ENCODE peak calls at places on chromosomes 11 and 22, in five cellular contexts. M is adrenal gland; B is tibial artery; G is left ventricle myocardium inferior; U is CD4-positive, alpha-beta memory T cell. E is an unnamed sample.

GRCh38 chr11:84437129-84438123 is 1151.3 kb upstream of the CCDC90B start:
- DNase-seq in U (no peak), B (no peak), G (no peak), M (peak; percentile 19), E (no peak)

GRCh38 chr11:119683783-119684182 is 45.2 kb downstream of the NECTIN1 start:
- DNase-seq in U (no peak), B (no peak), M (no peak), G (no peak), E (no peak)

GRCh38 chr22:49825436-49825835 is 2.2 kb downstream of the BRD1 start:
- DNase-seq in G (no peak), B (no peak), U (no peak), M (no peak), E (no peak)

GRCh38 chr22:31603081-31603525 is 58.9 kb downstream of the PISD start:
- DNase-seq in M (no peak), B (no peak), U (no peak), G (no peak), E (no peak)

GRCh38 chr22:37187552-37187890 is 526 bp downstream of the C1QTNF6 start:
- DNase-seq in G (no peak), B (no peak), U (no peak), M (no peak), E (no peak)

GRCh38 chr22:17921871-17922821 is 102.2 kb downstream of the MICAL3 start:
- DNase-seq in B (no peak), U (no peak), M (no peak), G (peak; percentile 54), E (no peak)

GRCh38 chr11:20159680-20160381 is 444 bp downstream of the DBX1 start:
- DNase-seq in U (no peak), B (no peak), M (no peak), G (no peak), E (no peak)

GRCh38 chr22:38352436-38352835 is 35.2 kb upstream of the CSNK1E start:
- DNase-seq in B (no peak), M (no peak), U (no peak), G (no peak), E (no peak)

GRCh38 chr22:32558681-32559355 is 84.2 kb downstream of the FBXO7 start:
- DNase-seq in G (peak; percentile 59), M (peak; percentile 79), B (peak; percentile 90), U (no peak), E (no peak)

GRCh38 chr22:42536166-42536565 is 16.6 kb upstream of the RRP7A start:
- DNase-seq in G (no peak), U (no peak), B (no peak), M (no peak), E (no peak)

GRCh38 chr11:95229199-95230053 is 1.6 kb downstream of the SESN3 start:
- DNase-seq in B (no peak), M (no peak), G (no peak), U (peak; percentile 10), E (no peak)

GRCh38 chr22:20550057-20550817 is 42.8 kb downstream of the MED15 start:
- DNase-seq in B (no peak), M (peak; percentile 12), U (no peak), G (no peak), E (no peak)

GRCh38 chr11:46800177-46800576 is 45.9 kb downstream of the CKAP5 start:
- DNase-seq in U (no peak), M (no peak), B (no peak), G (no peak), E (no peak)

GRCh38 chr11:135033545-135033944 is 621.5 kb upstream of the B3GAT1 start:
- DNase-seq in G (no peak), M (no peak), U (no peak), B (no peak), E (no peak)

GRCh38 chr11:70733327-70734325 is 335.3 kb downstream of the CTTN start:
- DNase-seq in B (no peak), U (no peak), M (no peak), G (no peak), E (no peak)

GRCh38 chr22:30459206-30460052 is 12.4 kb downstream of the SEC14L3 start:
- DNase-seq in G (no peak), B (no peak), U (peak; percentile 22), M (no peak), E (no peak)

GRCh38 chr11:92804388-92804787 is 165.1 kb upstream of the MTNR1B start:
- DNase-seq in B (no peak), G (no peak), U (no peak), M (no peak), E (no peak)

GRCh38 chr22:40345801-40346177 is 511 bp upstream of the ADSL start:
- DNase-seq in M (peak; percentile 44), U (peak; percentile 58), B (no peak), G (no peak), E (no peak)

GRCh38 chr11:107182983-107183382 is 164.7 kb upstream of the GUCY1A2 start:
- DNase-seq in B (no peak), G (no peak), U (no peak), M (no peak), E (no peak)

GRCh38 chr11:65899356-65900124 is 648 bp downstream of the FOSL1 start:
- DNase-seq in M (peak; percentile 74), B (peak; percentile 63), U (peak; percentile 27), G (peak; percentile 61), E (peak; percentile 45)

GRCh38 chr22:39924286-39924685 is 23.4 kb downstream of the GRAP2 start:
- DNase-seq in U (no peak), G (no peak), M (no peak), B (no peak), E (no peak)

GRCh38 chr22:19959587-19960490 is 18.2 kb upstream of the TXNRD2 start:
- DNase-seq in M (no peak), B (no peak), U (no peak), G (peak; percentile 25), E (no peak)

GRCh38 chr11:11973866-11974265 is 34.6 kb downstream of the DKK3 start:
- DNase-seq in G (no peak), M (no peak), B (no peak), U (no peak), E (no peak)

DNA sequence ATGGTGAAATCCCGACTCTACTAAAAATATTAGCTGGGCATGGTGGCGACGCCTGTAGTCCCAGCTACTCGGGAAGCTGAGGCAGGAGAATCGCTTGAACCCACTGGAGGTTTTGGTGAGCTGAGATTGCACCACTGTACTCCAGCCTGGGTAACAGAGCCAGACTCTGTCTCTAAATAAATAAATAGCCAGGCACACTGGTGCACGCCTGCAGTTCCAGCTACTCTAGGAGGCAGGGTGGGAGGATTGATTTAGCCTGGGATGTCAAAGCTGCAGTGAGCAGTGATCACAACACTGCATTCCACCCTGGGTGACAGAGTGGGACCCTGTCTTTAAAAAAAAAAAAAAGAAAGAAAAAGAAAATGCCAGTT is 17.4 kb downstream of the SUSD2 start:
- DNase-seq in G (no peak), M (no peak), B (no peak), U (no peak), E (no peak)
- H3K27ac ChIP-seq in G (peak overlapping the region; percentile 31), M (no peak overlapping the region), B (peak overlapping the region; percentile 38), U (no peak overlapping the region), E (no peak overlapping the region)

GRCh38 chr11:57598831-57599155 is 1.3 kb downstream of the SERPING1 start:
- DNase-seq in G (no peak), U (no peak), B (no peak), M (no peak), E (no peak)
- H3K4me3 ChIP-seq in G (peak overlapping the region; percentile 70), U (no peak overlapping the region), B (peak overlapping the region; percentile 82), M (peak overlapping the region; percentile 64), E (no peak overlapping the region)

GRCh38 chr22:44246615-44247326 is 66.0 kb downstream of the SHISAL1 start:
- DNase-seq in G (no peak), U (no peak), B (no peak), M (no peak), E (no peak)
- H3K4me1 ChIP-seq in G (peaks cover 5% of the 10 kb centered on the region), U (no peaks in the 10 kb centered on the region), B (no peaks in the 10 kb centered on the region), M (no peaks in the 10 kb centered on the region), E (no peaks in the 10 kb centered on the region)

GRCh38 chr22:26651840-26652239 is 5.5 kb upstream of the MIAT start:
- DNase-seq in M (no peak), G (no peak), B (no peak), U (no peak), E (no peak)

GRCh38 chr22:26648761-26649363 is 8.5 kb upstream of the MIAT start:
- DNase-seq in U (no peak), B (no peak), M (no peak), G (no peak), E (no peak)

GRCh38 chr22:26646158-26646557 is 11.2 kb upstream of the MIAT start:
- DNase-seq in B (no peak), U (no peak), M (no peak), G (no peak), E (no peak)

GRCh38 chr22:26650722-26651421 is 6.5 kb upstream of the MIAT start:
- DNase-seq in G (no peak), U (no peak), B (no peak), M (no peak), E (no peak)

GRCh38 chr22:26648011-26648497 is 9.3 kb upstream of the MIAT start:
- DNase-seq in U (peak; percentile 37), G (no peak), B (no peak), M (no peak), E (peak; percentile 24)
- H3K27ac ChIP-seq in U (no peak overlapping the region), G (no peak overlapping the region), B (no peak overlapping the region), M (no peak overlapping the region), E (peak overlapping the region; percentile 8)

GRCh38 chr11:87141980-87142514 is 104.3 kb downstream of the TMEM135 start:
- DNase-seq in G (no peak), M (no peak), U (no peak), B (no peak), E (no peak)
- H3K4me3 ChIP-seq in G (no peak overlapping the region), M (no peak overlapping the region), U (no peak overlapping the region), B (no peak overlapping the region), E (no peak overlapping the region)

DNA sequence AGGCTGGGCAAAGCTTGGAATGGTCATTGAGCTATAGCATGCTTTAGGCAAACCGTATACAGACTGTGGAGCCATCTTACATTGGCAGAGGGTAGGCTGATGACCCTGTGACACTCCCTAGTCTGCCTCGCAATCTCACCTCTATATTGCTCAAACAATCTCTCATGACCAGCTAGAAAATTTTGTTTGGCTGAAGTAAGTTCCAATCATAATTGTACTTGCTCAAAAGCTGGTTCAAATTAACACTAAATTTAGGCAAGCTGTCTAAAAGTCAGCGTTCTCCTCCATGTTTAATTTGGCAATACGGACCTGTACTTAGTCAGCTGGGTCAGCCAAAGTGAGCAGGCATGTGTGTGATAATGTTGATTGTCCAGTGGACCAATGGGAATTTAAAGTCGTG is 133.0 kb downstream of the SWAP70 start:
- DNase-seq in M (no peak), B (no peak), G (no peak), U (no peak), E (no peak)
- H3K4me1 ChIP-seq in M (peaks cover 2% of the 10 kb centered on the region), B (no peaks in the 10 kb centered on the region), G (peaks cover 5% of the 10 kb centered on the region), U (no peaks in the 10 kb centered on the region), E (no peaks in the 10 kb centered on the region)

E was measured in effector memory CD4-positive, alpha-beta T cell.